ENCODE peak calls at places on chromosomes 11 and 22, in four cellular contexts. S is HTR-8/SVneo, G is ELR, A is LoVo. J is an unnamed sample.

GRCh38 chr22:48883211-48883960 is 944.3 kb downstream of the BRD1 start:
- DNase-seq in S (no peak), G (no peak), A (no peak), J (no peak)

GRCh38 chr22:38863531-38864131 is 8.4 kb downstream of the CBX6 start:
- DNase-seq in S (no peak), G (no peak), A (no peak), J (no peak)

GRCh38 chr11:128324531-128325141 is 262.7 kb downstream of the ETS1 start:
- DNase-seq in S (no peak), G (no peak), A (no peak), J (no peak)

GRCh38 chr11:113397212-113397611 is 9.6 kb downstream of the ANKK1 start:
- DNase-seq in S (no peak), G (no peak), A (no peak), J (no peak)

GRCh38 chr11:64364435-64364834 is 5.5 kb downstream of the RPS6KA4 start:
- DNase-seq in S (no peak), G (no peak), A (no peak), J (no peak)

GRCh38 chr11:17762309-17762974 is 27.9 kb downstream of the KCNC1 start:
- DNase-seq in S (no peak), G (peak), A (no peak), J (peak)

GRCh38 chr11:72306186-72306585 is 62.2 kb upstream of the PHOX2A start:
- DNase-seq in S (no peak), G (no peak), A (no peak), J (no peak)

GRCh38 chr11:46914363-46914762 is 4.0 kb downstream of the LRP4 start:
- DNase-seq in S (no peak), G (peak), A (no peak), J (peak)

GRCh38 chr22:28297504-28297903 is 378.4 kb upstream of the PITPNB start:
- DNase-seq in S (no peak), G (no peak), A (no peak), J (no peak)

GRCh38 chr22:48336339-48337060 is 1491.2 kb downstream of the BRD1 start:
- DNase-seq in S (no peak), G (no peak), A (no peak), J (no peak)

GRCh38 chr22:36417281-36417686 is 29.5 kb upstream of the MYH9 start:
- DNase-seq in S (no peak), G (peak), A (no peak), J (peak)

GRCh38 chr11:91947215-91947614 is 277.4 kb upstream of the FAT3 start:
- DNase-seq in S (peak), G (no peak), A (no peak), J (peak)

GRCh38 chr22:46897246-46897623 is 134.8 kb downstream of the TBC1D22A start:
- DNase-seq in S (no peak), G (peak), A (no peak), J (peak)

GRCh38 chr11:128929468-128929867 is 13.2 kb downstream of the TP53AIP1 start:
- DNase-seq in S (no peak), G (no peak), A (no peak), J (no peak)

GRCh38 chr11:65777241-65777640 is 3.5 kb downstream of the AP5B1 start:
- DNase-seq in S (no peak), G (no peak), A (no peak), J (no peak)

GRCh38 chr11:56706486-56706885 is 7.6 kb downstream of the OR9G1 start:
- DNase-seq in S (no peak), G (no peak), A (no peak), J (peak)

GRCh38 chr11:2800655-2801531 is 84.7 kb downstream of the CDKN1C start:
- DNase-seq in S (no peak), G (no peak), A (no peak), J (no peak)

GRCh38 chr22:30392661-30393321 is 4.0 kb upstream of the SEC14L2 start:
- DNase-seq in S (no peak), G (peak), A (no peak), J (no peak)

GRCh38 chr22:37777122-37777687 is 30.5 kb upstream of the GCAT start:
- DNase-seq in S (no peak), G (peak), A (peak), J (peak)

GRCh38 chr22:44665115-44665514 is 36.9 kb upstream of the PRR5 start:
- DNase-seq in S (no peak), G (peak), A (no peak), J (no peak)

GRCh38 chr11:20011294-20011951 is 148.9 kb downstream of the DBX1 start:
- DNase-seq in S (no peak), G (no peak), A (no peak), J (no peak)

GRCh38 chr11:104051806-104052205 is 15.4 kb downstream of the DDI1 start:
- DNase-seq in S (no peak), G (no peak), A (no peak), J (no peak)

J was measured in HT1080.